ENCODE peak calls at places on chromosomes 4 and X, in eight cellular contexts. One of them, this sample, is unnamed.

GRCh38 chr4:8765084-8765483 is 106.6 kb downstream of the HMX1 start:
- DNase-seq in adrenal gland: no peak
- DNase-seq in A549: no peak
- DNase-seq in breast epithelium: no peak
- DNase-seq in ovary: no peak
- DNase-seq in tibial nerve: no peak
- DNase-seq in lower leg skin: no peak
- DNase-seq in heart left ventricle: no peak
- DNase-seq in this sample: no peak

GRCh38 chrX:128653524-128653923 is 601.3 kb upstream of the ACTRT1 start:
- DNase-seq in adrenal gland: no peak
- DNase-seq in A549: no peak
- DNase-seq in breast epithelium: no peak
- DNase-seq in ovary: no peak
- DNase-seq in tibial nerve: no peak
- DNase-seq in lower leg skin: no peak
- DNase-seq in heart left ventricle: no peak
- DNase-seq in this sample: no peak

GRCh38 chrX:33132569-33132968 is 78.8 kb downstream of the DMD start:
- DNase-seq in adrenal gland: no peak
- DNase-seq in A549: no peak
- DNase-seq in breast epithelium: no peak
- DNase-seq in ovary: no peak
- DNase-seq in tibial nerve: no peak
- DNase-seq in lower leg skin: no peak
- DNase-seq in heart left ventricle: no peak
- DNase-seq in this sample: no peak

GRCh38 chr4:14022428-14022827 is 394.9 kb upstream of the BOD1L1 start:
- DNase-seq in adrenal gland: no peak
- DNase-seq in A549: peak
- DNase-seq in breast epithelium: no peak
- DNase-seq in ovary: no peak
- DNase-seq in tibial nerve: no peak
- DNase-seq in lower leg skin: no peak
- DNase-seq in heart left ventricle: no peak
- DNase-seq in this sample: no peak

GRCh38 chr4:101349346-101350064 is 2.2 kb upstream of the PPP3CA start:
- DNase-seq in adrenal gland: peak
- DNase-seq in A549: peak
- DNase-seq in breast epithelium: peak
- DNase-seq in ovary: peak
- DNase-seq in tibial nerve: peak
- DNase-seq in lower leg skin: peak
- DNase-seq in heart left ventricle: peak
- DNase-seq in this sample: no peak

GRCh38 chr4:25727711-25728493 is 72.3 kb downstream of the SLC34A2 start:
- DNase-seq in adrenal gland: no peak
- DNase-seq in A549: no peak
- DNase-seq in breast epithelium: no peak
- DNase-seq in ovary: no peak
- DNase-seq in tibial nerve: no peak
- DNase-seq in lower leg skin: no peak
- DNase-seq in heart left ventricle: no peak
- DNase-seq in this sample: no peak

GRCh38 chr4:166324321-166324720 is 451.3 kb downstream of the TLL1 start:
- DNase-seq in adrenal gland: no peak
- DNase-seq in A549: peak
- DNase-seq in breast epithelium: no peak
- DNase-seq in ovary: no peak
- DNase-seq in tibial nerve: no peak
- DNase-seq in lower leg skin: no peak
- DNase-seq in heart left ventricle: no peak
- DNase-seq in this sample: no peak

GRCh38 chrX:39096599-39096998 is 295.3 kb downstream of the MID1IP1 start:
- DNase-seq in adrenal gland: no peak
- DNase-seq in A549: no peak
- DNase-seq in breast epithelium: no peak
- DNase-seq in ovary: no peak
- DNase-seq in tibial nerve: no peak
- DNase-seq in lower leg skin: no peak
- DNase-seq in heart left ventricle: no peak
- DNase-seq in this sample: no peak

GRCh38 chrX:42290608-42291007 is 367.3 kb upstream of the CASK start:
- DNase-seq in adrenal gland: no peak
- DNase-seq in A549: peak
- DNase-seq in breast epithelium: no peak
- DNase-seq in ovary: no peak
- DNase-seq in tibial nerve: no peak
- DNase-seq in lower leg skin: no peak
- DNase-seq in heart left ventricle: no peak
- DNase-seq in this sample: no peak

GRCh38 chr4:98745372-98745771 is 87.0 kb upstream of the TSPAN5 start:
- DNase-seq in adrenal gland: no peak
- DNase-seq in A549: peak
- DNase-seq in breast epithelium: no peak
- DNase-seq in ovary: no peak
- DNase-seq in tibial nerve: no peak
- DNase-seq in lower leg skin: no peak
- DNase-seq in heart left ventricle: no peak
- DNase-seq in this sample: no peak

GRCh38 chr4:48249378-48249777 is 20.3 kb downstream of the TEC start:
- DNase-seq in adrenal gland: no peak
- DNase-seq in A549: no peak
- DNase-seq in breast epithelium: no peak
- DNase-seq in ovary: no peak
- DNase-seq in tibial nerve: no peak
- DNase-seq in lower leg skin: no peak
- DNase-seq in heart left ventricle: no peak
- DNase-seq in this sample: no peak

GRCh38 chr4:151169900-151170299 is 70.5 kb downstream of the RPS3A start:
- DNase-seq in adrenal gland: no peak
- DNase-seq in A549: no peak
- DNase-seq in breast epithelium: no peak
- DNase-seq in ovary: no peak
- DNase-seq in tibial nerve: no peak
- DNase-seq in lower leg skin: no peak
- DNase-seq in heart left ventricle: no peak
- DNase-seq in this sample: no peak

GRCh38 chr4:163535657-163536056 is 41.2 kb downstream of the TMA16 start:
- DNase-seq in adrenal gland: no peak
- DNase-seq in A549: no peak
- DNase-seq in breast epithelium: no peak
- DNase-seq in ovary: no peak
- DNase-seq in tibial nerve: no peak
- DNase-seq in lower leg skin: no peak
- DNase-seq in heart left ventricle: no peak
- DNase-seq in this sample: no peak
- TF ChIP-seq CTCF in adrenal gland: no peak
- TF ChIP-seq CTCF in A549: no peak
- TF ChIP-seq CTCF in breast epithelium: no peak
- TF ChIP-seq CTCF in ovary: no peak
- TF ChIP-seq CTCF in tibial nerve: no peak
- TF ChIP-seq CTCF in lower leg skin: no peak
- TF ChIP-seq CTCF in heart left ventricle: no peak
- TF ChIP-seq CTCF in this sample: no peak

GRCh38 chrX:150364347-150365050 is 1.4 kb downstream of the MAMLD1 start:
- DNase-seq in adrenal gland: no peak
- DNase-seq in A549: peak
- DNase-seq in breast epithelium: no peak
- DNase-seq in ovary: peak
- DNase-seq in tibial nerve: peak
- DNase-seq in lower leg skin: no peak
- DNase-seq in heart left ventricle: peak
- DNase-seq in this sample: no peak

GRCh38 chrX:150365953-150366911 is 3.1 kb downstream of the MAMLD1 start:
- DNase-seq in adrenal gland: peak
- DNase-seq in A549: peak
- DNase-seq in breast epithelium: peak
- DNase-seq in ovary: peak
- DNase-seq in tibial nerve: peak
- DNase-seq in lower leg skin: peak
- DNase-seq in heart left ventricle: peak
- DNase-seq in this sample: no peak

GRCh38 chrX:150363561-150364346 is 637 bp downstream of the MAMLD1 start:
- DNase-seq in adrenal gland: no peak
- DNase-seq in A549: peak
- DNase-seq in breast epithelium: no peak
- DNase-seq in ovary: peak
- DNase-seq in tibial nerve: peak
- DNase-seq in lower leg skin: no peak
- DNase-seq in heart left ventricle: peak
- DNase-seq in this sample: no peak

GRCh38 chrX:150366951-150367545 is 3.9 kb downstream of the MAMLD1 start:
- DNase-seq in adrenal gland: no peak
- DNase-seq in A549: peak
- DNase-seq in breast epithelium: peak
- DNase-seq in ovary: no peak
- DNase-seq in tibial nerve: no peak
- DNase-seq in lower leg skin: no peak
- DNase-seq in heart left ventricle: no peak
- DNase-seq in this sample: no peak

DNA sequence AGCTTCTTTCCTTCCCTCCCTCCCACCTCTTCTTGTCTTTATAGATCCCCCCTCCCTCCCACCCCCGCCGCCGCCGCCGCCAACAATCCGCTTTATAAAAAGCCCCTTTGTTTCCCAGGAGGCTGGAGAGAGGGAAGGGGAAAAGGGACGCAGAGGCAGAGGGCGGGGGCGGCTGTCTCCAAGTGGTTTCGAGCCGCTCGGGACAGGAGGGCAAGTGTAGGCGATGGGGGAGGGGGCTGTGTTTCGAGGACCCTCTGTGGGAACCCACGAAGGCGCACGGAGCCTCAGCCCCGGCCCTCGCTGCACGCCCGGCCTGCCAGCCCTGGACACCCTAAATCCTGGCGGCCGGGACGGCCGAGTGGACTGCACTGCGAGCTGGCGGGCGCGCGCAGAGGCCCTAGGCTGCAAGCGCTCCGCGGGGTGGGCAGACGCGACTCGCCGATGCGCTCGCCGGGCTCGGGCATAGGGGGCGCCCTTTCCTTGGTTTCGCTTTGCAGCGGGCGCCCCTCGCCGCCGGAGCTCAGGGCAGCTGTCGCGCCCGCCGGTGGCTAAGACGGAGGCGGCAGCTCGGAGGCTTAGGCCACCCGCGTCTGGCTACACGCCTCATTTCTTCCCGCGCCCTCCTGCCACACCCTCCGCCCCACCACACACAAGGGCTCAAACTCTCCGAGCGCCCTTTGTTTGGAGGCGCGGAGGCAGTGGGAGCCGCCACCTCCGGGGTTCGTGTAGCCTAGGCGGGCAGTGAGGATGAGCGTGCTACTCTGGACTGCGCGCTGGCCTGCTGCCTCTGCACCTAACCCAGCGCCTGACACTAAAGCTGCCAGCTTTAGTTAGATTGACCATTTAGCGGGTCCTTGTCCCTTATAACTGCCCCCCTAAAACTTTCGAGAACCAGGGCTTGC is 2.2 kb downstream of the MAMLD1 start:
- DNase-seq in adrenal gland: peak
- DNase-seq in A549: peak
- DNase-seq in breast epithelium: peak
- DNase-seq in ovary: peak
- DNase-seq in tibial nerve: peak
- DNase-seq in lower leg skin: peak
- DNase-seq in heart left ventricle: peak
- DNase-seq in this sample: peak
- TF ChIP-seq POLR2A in adrenal gland: peak
- TF ChIP-seq POLR2A in A549: peak
- TF ChIP-seq POLR2A in breast epithelium: no peak
- TF ChIP-seq POLR2A in ovary: peak
- TF ChIP-seq POLR2A in tibial nerve: no peak
- TF ChIP-seq POLR2A in lower leg skin: no peak
- TF ChIP-seq POLR2A in heart left ventricle: peak
- TF ChIP-seq POLR2A in this sample: no peak

GRCh38 chrX:7191681-7192110 is 43.7 kb upstream of the PUDP start:
- DNase-seq in adrenal gland: no peak
- DNase-seq in A549: peak
- DNase-seq in breast epithelium: no peak
- DNase-seq in ovary: no peak
- DNase-seq in tibial nerve: no peak
- DNase-seq in lower leg skin: no peak
- DNase-seq in heart left ventricle: no peak
- DNase-seq in this sample: no peak
- TF ChIP-seq CTCF in adrenal gland: no peak
- TF ChIP-seq CTCF in A549: no peak
- TF ChIP-seq CTCF in breast epithelium: no peak
- TF ChIP-seq CTCF in ovary: no peak
- TF ChIP-seq CTCF in tibial nerve: no peak
- TF ChIP-seq CTCF in lower leg skin: no peak
- TF ChIP-seq CTCF in heart left ventricle: no peak
- TF ChIP-seq CTCF in this sample: no peak

GRCh38 chr4:56530269-56531148 is 24.9 kb downstream of the ARL9 start:
- DNase-seq in adrenal gland: peak
- DNase-seq in A549: peak
- DNase-seq in breast epithelium: peak
- DNase-seq in ovary: peak
- DNase-seq in tibial nerve: peak
- DNase-seq in lower leg skin: peak
- DNase-seq in heart left ventricle: peak
- DNase-seq in this sample: peak
- TF ChIP-seq POLR2A in adrenal gland: no peak
- TF ChIP-seq POLR2A in A549: peak
- TF ChIP-seq POLR2A in breast epithelium: no peak
- TF ChIP-seq POLR2A in ovary: no peak
- TF ChIP-seq POLR2A in tibial nerve: no peak
- TF ChIP-seq POLR2A in lower leg skin: no peak
- TF ChIP-seq POLR2A in heart left ventricle: no peak
- TF ChIP-seq POLR2A in this sample: no peak

GRCh38 chr4:103091601-103092223 is 7.9 kb downstream of the BDH2 start:
- DNase-seq in adrenal gland: peak
- DNase-seq in A549: peak
- DNase-seq in breast epithelium: no peak
- DNase-seq in ovary: no peak
- DNase-seq in tibial nerve: no peak
- DNase-seq in lower leg skin: no peak
- DNase-seq in heart left ventricle: no peak
- DNase-seq in this sample: peak
- TF ChIP-seq CTCF in adrenal gland: peak
- TF ChIP-seq CTCF in A549: peak
- TF ChIP-seq CTCF in breast epithelium: peak
- TF ChIP-seq CTCF in ovary: peak
- TF ChIP-seq CTCF in tibial nerve: peak
- TF ChIP-seq CTCF in lower leg skin: no peak
- TF ChIP-seq CTCF in heart left ventricle: peak
- TF ChIP-seq CTCF in this sample: peak

DNA sequence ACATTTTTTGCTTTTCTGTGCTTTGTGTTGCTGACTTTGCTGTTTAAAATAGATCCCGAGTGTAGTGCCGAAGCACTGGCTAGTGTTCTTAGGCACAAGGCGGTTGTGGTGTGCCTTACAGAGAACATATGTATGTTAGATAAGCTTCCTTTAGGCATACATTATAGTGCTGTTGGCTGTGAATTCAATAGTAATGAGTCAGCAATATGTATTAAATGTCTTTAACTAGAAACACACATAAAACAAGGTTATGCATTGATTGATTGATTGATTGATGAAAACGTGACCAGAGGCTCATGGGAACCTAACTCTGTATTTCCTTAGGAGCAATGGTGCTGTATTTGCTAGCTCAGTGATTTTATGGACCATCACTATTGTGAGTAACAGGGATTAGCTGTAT is 56.2 kb downstream of the COX7B2 start:
- DNase-seq in adrenal gland: no peak
- DNase-seq in A549: no peak
- DNase-seq in breast epithelium: no peak
- DNase-seq in ovary: no peak
- DNase-seq in tibial nerve: no peak
- DNase-seq in lower leg skin: no peak
- DNase-seq in heart left ventricle: no peak
- DNase-seq in this sample: no peak
- TF ChIP-seq POLR2A in adrenal gland: no peak
- TF ChIP-seq POLR2A in A549: no peak
- TF ChIP-seq POLR2A in breast epithelium: no peak
- TF ChIP-seq POLR2A in ovary: no peak
- TF ChIP-seq POLR2A in tibial nerve: no peak
- TF ChIP-seq POLR2A in lower leg skin: no peak
- TF ChIP-seq POLR2A in heart left ventricle: no peak
- TF ChIP-seq POLR2A in this sample: no peak